ENCODE peak calls at places on chromosomes 2 and 18, in nine cellular contexts. B is stomach, D is cardiac muscle cell, U is body of pancreas, F is pancreas, X is transverse colon, E is astrocyte of the cerebellum, J is fibroblast of pulmonary artery, W is astrocyte. M is an unnamed sample.

GRCh38 chr2:200850512-200851256 is 13.8 kb downstream of the CLK1 start:
- DNase-seq in B (no peak), D (no peak), U (no peak), F (no peak), X (no peak), E (no peak), J (no peak), W (no peak), M (no peak)

GRCh38 chr2:221276601-221277000 is 295.5 kb downstream of the EPHA4 start:
- DNase-seq in B (no peak), D (no peak), U (no peak), F (no peak), X (no peak), E (no peak), J (no peak), W (peak), M (no peak)

GRCh38 chr2:152598975-152599724 is 118.1 kb downstream of the PRPF40A start:
- DNase-seq in B (no peak), D (no peak), U (no peak), F (no peak), X (no peak), E (no peak), J (no peak), W (no peak), M (peak)

GRCh38 chr18:71784777-71785176 is 759.4 kb downstream of the CBLN2 start:
- DNase-seq in B (no peak), D (no peak), U (no peak), F (no peak), X (no peak), E (no peak), J (peak), W (no peak), M (no peak)

GRCh38 chr2:187187521-187187920 is 260.5 kb downstream of the CALCRL start:
- DNase-seq in B (no peak), D (no peak), U (no peak), F (no peak), X (no peak), E (no peak), J (no peak), W (peak), M (no peak)

GRCh38 chr2:231928901-231929725 is 2.9 kb upstream of the NPPC start:
- DNase-seq in B (peak), D (no peak), U (no peak), F (no peak), X (no peak), E (no peak), J (no peak), W (no peak), M (no peak)

GRCh38 chr2:220224711-220225519 is 597.5 kb downstream of the SLC4A3 start:
- DNase-seq in B (no peak), D (no peak), U (no peak), F (no peak), X (no peak), E (peak), J (peak), W (peak), M (peak)

GRCh38 chr2:216991563-216991962 is 131.7 kb upstream of the TNP1 start:
- DNase-seq in B (no peak), D (no peak), U (no peak), F (no peak), X (no peak), E (no peak), J (peak), W (no peak), M (peak)

GRCh38 chr2:211652366-211652765 is 886.2 kb downstream of the ERBB4 start:
- DNase-seq in B (no peak), D (no peak), U (no peak), F (no peak), X (no peak), E (no peak), J (no peak), W (no peak), M (no peak)

GRCh38 chr18:74682998-74683311 is 85.3 kb downstream of the ZNF407 start:
- DNase-seq in B (no peak), D (no peak), U (no peak), F (no peak), X (no peak), E (peak), J (no peak), W (peak), M (peak)

GRCh38 chr2:106106627-106107508 is 87.2 kb downstream of the UXS1 start:
- DNase-seq in B (no peak), D (no peak), U (no peak), F (no peak), X (no peak), E (no peak), J (no peak), W (no peak), M (no peak)

GRCh38 chr2:85273732-85274731 is 53.8 kb downstream of the TGOLN2 start:
- DNase-seq in B (no peak), D (peak), U (peak), F (no peak), X (peak), E (peak), J (peak), W (peak), M (peak)

GRCh38 chr2:8317419-8317818 is 364.4 kb upstream of the ID2 start:
- DNase-seq in B (no peak), D (no peak), U (no peak), F (no peak), X (no peak), E (no peak), J (no peak), W (no peak), M (no peak)

GRCh38 chr2:176283268-176283667 is 14.0 kb downstream of the MTX2 start:
- DNase-seq in B (no peak), D (no peak), U (no peak), F (no peak), X (no peak), E (no peak), J (peak), W (peak), M (no peak)

GRCh38 chr2:170292415-170292814 is 114.5 kb downstream of the MYO3B start:
- DNase-seq in B (no peak), D (no peak), U (no peak), F (no peak), X (no peak), E (no peak), J (no peak), W (no peak), M (no peak)

GRCh38 chr18:25231327-25231691 is 120.7 kb downstream of the ZNF521 start:
- DNase-seq in B (no peak), D (no peak), U (no peak), F (no peak), X (no peak), E (no peak), J (no peak), W (no peak), M (no peak)

GRCh38 chr2:223010641-223011040 is 41.3 kb upstream of the KCNE4 start:
- DNase-seq in B (no peak), D (no peak), U (no peak), F (no peak), X (no peak), E (peak), J (peak), W (peak), M (peak)

GRCh38 chr2:175003875-175004729 is 1.1 kb downstream of the CHN1 start:
- DNase-seq in B (no peak), D (no peak), U (no peak), F (no peak), X (no peak), E (no peak), J (peak), W (no peak), M (peak)

GRCh38 chr18:68607852-68608251 is 107.1 kb downstream of the TMX3 start:
- DNase-seq in B (no peak), D (no peak), U (no peak), F (no peak), X (no peak), E (no peak), J (no peak), W (no peak), M (no peak)

GRCh38 chr18:23824704-23825103 is 135.5 kb downstream of the LAMA3 start:
- DNase-seq in B (no peak), D (no peak), U (no peak), F (no peak), X (no peak), E (no peak), J (peak), W (peak), M (no peak)

GRCh38 chr2:112767693-112768380 is 3.4 kb upstream of the CKAP2L start:
- DNase-seq in B (no peak), D (no peak), U (no peak), F (no peak), X (no peak), E (no peak), J (no peak), W (no peak), M (no peak)
- H3K4me3 ChIP-seq in B (no peak), D (no peak), U (no peak), F (no peak), X (no peak), E (no peak), J (no peak), W (no peak), M (no peak)

DNA sequence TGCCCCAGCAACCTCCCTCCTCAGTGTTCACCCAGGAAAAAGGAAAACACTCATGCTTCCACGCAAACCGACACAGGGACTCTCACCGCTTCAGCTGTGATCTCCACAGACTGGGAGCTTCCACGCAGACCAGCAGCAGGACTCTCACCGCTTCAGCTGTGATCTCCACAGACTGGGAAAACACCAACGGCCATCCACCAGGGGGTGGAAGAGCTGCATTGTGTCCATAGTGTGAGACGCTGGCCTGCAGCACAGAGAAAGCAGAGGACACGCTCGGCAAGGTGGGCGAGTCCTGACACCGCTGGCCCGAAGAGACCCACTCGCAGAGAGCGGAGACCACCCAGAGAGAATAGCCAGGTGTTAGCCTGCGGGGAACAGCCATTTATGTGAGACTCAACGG is 42.5 kb upstream of the NFATC1 start:
- DNase-seq in B (no peak), D (peak), U (no peak), F (no peak), X (no peak), E (no peak), J (peak), W (no peak), M (peak)
- TF ChIP-seq CTCF in B (no peak), D (peak), U (no peak), F (no peak), X (no peak), E (peak), J (peak), W (peak), M (peak)

DNA sequence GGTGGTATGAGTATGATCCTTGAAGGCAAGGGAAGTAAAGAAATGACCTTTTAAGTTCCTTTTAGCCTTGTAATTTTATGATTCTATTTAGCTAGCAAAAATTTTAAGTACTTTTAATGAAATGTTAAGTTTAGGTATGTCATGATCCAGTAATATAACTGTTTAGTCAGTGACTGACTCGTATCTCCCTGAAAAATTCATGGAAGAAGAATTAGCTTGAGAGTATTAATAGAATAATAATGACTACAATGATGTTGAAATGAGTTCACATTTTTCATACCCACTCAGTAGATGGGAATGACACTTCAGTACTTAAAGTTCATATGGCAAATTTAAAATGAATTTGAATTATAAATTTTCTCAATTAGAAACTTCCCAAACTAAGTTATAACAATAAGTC is 14.6 kb downstream of the RAB3GAP1 start:
- DNase-seq in B (no peak), D (no peak), U (no peak), F (no peak), X (no peak), E (no peak), J (peak), W (peak), M (peak)
- H3K4me3 ChIP-seq in B (no peak), D (no peak), U (no peak), F (no peak), X (no peak), E (no peak), J (no peak), W (no peak), M (no peak)

GRCh38 chr2:241701405-241702154 is at the start of gene ING5:
- DNase-seq in B (peak), D (peak), U (peak), F (peak), X (peak), E (peak), J (peak), W (peak), M (peak)
- TF ChIP-seq CTCF in B (no peak), D (no peak), U (peak), F (no peak), X (no peak), E (no peak), J (no peak), W (no peak), M (no peak)

GRCh38 chr18:35252466-35252865 is 11.6 kb downstream of the ZNF397 start:
- DNase-seq in B (no peak), D (no peak), U (no peak), F (no peak), X (no peak), E (no peak), J (no peak), W (no peak), M (no peak)
- H3K4me3 ChIP-seq in B (no peak), D (no peak), U (no peak), F (no peak), X (no peak), E (no peak), J (no peak), W (no peak), M (no peak)

DNA sequence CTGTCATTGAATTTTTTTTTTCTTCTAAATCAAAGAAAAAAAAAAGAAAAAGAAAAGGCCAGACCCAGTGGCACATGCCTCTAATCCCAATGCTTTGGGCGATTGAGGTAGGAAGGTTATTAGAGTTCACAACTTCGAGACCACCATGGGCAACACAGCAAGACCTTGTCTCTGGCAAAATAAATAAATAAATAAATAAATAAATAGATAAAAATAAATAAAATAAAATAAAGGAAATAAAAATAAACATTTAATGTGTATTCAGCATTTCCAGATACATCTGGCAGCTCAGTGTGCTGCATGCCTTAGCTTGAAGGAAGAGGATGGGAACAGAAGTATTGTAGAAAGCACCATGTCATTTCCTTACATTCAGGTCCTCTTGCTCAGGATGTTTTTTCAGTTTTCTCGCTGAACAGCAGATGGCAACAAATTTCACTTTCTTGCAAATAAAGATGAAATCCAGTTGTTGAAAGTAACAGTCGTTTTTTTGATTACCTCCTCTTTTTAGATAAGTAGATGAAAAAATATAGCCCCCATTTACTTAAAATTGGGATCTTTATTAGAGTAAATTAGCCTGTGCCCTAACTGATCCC is 25.7 kb upstream of the FAM178B start:
- DNase-seq in B (no peak), D (peak), U (peak), F (no peak), X (no peak), E (peak), J (peak), W (peak), M (peak)
- TF ChIP-seq CTCF in B (no peak), D (peak), U (peak), F (peak), X (peak), E (peak), J (peak), W (peak), M (peak)

GRCh38 chr2:151329998-151330397 is 27.4 kb upstream of the TNFAIP6 start:
- DNase-seq in B (no peak), D (no peak), U (no peak), F (no peak), X (no peak), E (no peak), J (no peak), W (no peak), M (no peak)
- H3K4me3 ChIP-seq in B (no peak), D (no peak), U (no peak), F (no peak), X (no peak), E (no peak), J (no peak), W (no peak), M (no peak)

M was measured in foreskin fibroblast.